ENCODE peak calls at places on chromosomes 16 and 17, in six cellular contexts. B, Q, Y, G, U and L are unnamed samples. For H3K4me1, the result is how much of the 10 kb centered on the place peaks cover.

GRCh38 chr17:40187238-40187637 is 10.0 kb downstream of the RAPGEFL1 start:
- DNase-seq in Q (no peak), B (no peak), Y (no peak), U (no peak), G (no peak), L (no peak)

GRCh38 chr17:2075336-2076056 is 20.6 kb downstream of the HIC1 start:
- DNase-seq in Q (peak), G (no peak), U (peak), Y (no peak), B (no peak), L (peak)

GRCh38 chr17:80694992-80695912 is 150.6 kb downstream of the RPTOR start:
- DNase-seq in B (no peak), Y (no peak), U (no peak), G (no peak), Q (no peak), L (no peak)

GRCh38 chr17:36879027-36879426 is 58.2 kb upstream of the LHX1 start:
- DNase-seq in Y (no peak), G (no peak), U (no peak), B (no peak), Q (no peak), L (no peak)

GRCh38 chr16:71295950-71296349 is 6.7 kb upstream of the CMTR2 start:
- DNase-seq in Q (no peak), B (no peak), U (no peak), Y (no peak), G (no peak), L (no peak)

GRCh38 chr17:17029938-17030337 is 12.3 kb upstream of the MPRIP start:
- DNase-seq in G (no peak), Q (no peak), Y (no peak), U (no peak), B (no peak), L (no peak)

GRCh38 chr16:50841081-50841886 is 99.4 kb downstream of the CYLD start:
- DNase-seq in Y (no peak), U (peak), Q (no peak), G (no peak), B (no peak), L (no peak)

GRCh38 chr17:27345141-27345904 is 51.4 kb downstream of the WSB1 start:
- DNase-seq in Q (no peak), G (no peak), B (no peak), Y (no peak), U (peak), L (no peak)

GRCh38 chr17:1977583-1978395 is 47.3 kb downstream of the RTN4RL1 start:
- DNase-seq in Q (no peak), G (no peak), U (peak), Y (no peak), B (no peak), L (no peak)

GRCh38 chr17:81329279-81329926 is 34.3 kb upstream of the SLC38A10 start:
- DNase-seq in Y (peak), Q (peak), B (peak), U (peak), G (peak), L (peak)

DNA sequence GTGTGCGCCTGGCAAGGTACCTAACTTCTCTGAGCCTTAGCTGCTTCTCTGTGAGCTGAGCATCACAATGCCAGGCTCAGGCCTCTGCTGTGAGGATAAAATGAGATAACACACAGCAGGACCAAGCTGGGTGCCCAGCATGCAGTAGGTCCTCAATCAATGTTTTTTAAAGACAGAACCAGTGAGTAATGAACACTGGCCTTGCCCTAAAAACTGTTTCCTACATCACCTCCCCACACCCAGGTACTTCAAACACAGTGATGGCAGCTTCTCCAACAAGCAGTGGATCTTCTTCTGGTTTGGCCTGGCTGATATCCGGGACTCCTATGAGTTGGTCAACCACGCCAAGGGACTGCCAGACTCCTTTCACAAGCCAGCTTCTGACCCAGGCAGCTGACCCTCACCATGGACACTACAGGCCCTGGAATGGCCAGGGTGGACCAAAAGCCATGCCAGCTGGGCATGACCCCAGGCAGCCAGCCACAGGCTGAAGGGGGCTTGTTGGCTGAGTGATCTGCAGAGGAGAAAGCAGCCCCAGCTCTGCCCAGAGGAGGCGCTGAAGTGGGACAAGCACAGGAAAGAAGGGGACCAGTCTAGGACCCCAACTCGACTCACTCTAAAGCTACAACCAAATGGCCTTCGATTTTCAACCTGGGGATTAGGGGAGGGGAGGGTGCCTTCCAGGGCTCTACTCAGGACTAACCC is 3.9 kb downstream of the NAGS start:
- DNase-seq in G (no peak), Q (no peak), U (peak), B (no peak), Y (no peak), L (no peak)
- H3K4me3 ChIP-seq in G (no peak), Q (no peak), U (no peak), B (no peak), Y (no peak), L (peak)

DNA sequence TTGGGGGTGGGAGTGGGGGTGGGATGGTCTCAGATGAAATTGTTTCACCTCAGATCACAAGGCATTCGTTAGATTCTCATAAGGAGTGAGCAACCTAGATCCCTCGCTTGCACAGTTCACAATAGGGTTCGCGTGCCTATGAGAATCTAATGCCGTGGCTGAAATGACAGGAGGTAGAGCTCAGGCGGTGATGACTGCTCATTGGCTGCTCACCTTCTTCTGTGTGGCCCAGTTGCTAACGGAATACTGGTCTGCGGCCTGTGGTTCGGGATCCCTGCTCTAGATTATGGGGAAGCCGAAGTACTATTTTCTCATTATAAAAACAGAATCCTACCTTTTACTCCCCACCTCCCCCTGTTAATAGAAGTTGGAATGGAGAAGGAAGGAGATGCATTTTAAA is 18.9 kb downstream of the CLTC start:
- DNase-seq in G (no peak), B (no peak), Q (no peak), U (no peak), Y (no peak), L (no peak)
- H3K4me1 ChIP-seq in G (half or more), B (half or more), Q (under half), U (under half), Y (half or more), L (under half)

GRCh38 chr17:19978803-19979202 is 1.2 kb upstream of the AKAP10 start:
- DNase-seq in Q (no peak), B (no peak), U (no peak), G (no peak), Y (no peak), L (no peak)
- H3K4me3 ChIP-seq in Q (peak), B (no peak), U (no peak), G (no peak), Y (no peak), L (no peak)

GRCh38 chr17:10698116-10698818 is 873 bp downstream of the ADPRM start:
- DNase-seq in B (no peak), Q (no peak), U (peak), Y (no peak), G (no peak), L (no peak)
- H3K4me1 ChIP-seq in B (under half), Q (under half), U (under half), Y (under half), G (under half), L (under half)

DNA sequence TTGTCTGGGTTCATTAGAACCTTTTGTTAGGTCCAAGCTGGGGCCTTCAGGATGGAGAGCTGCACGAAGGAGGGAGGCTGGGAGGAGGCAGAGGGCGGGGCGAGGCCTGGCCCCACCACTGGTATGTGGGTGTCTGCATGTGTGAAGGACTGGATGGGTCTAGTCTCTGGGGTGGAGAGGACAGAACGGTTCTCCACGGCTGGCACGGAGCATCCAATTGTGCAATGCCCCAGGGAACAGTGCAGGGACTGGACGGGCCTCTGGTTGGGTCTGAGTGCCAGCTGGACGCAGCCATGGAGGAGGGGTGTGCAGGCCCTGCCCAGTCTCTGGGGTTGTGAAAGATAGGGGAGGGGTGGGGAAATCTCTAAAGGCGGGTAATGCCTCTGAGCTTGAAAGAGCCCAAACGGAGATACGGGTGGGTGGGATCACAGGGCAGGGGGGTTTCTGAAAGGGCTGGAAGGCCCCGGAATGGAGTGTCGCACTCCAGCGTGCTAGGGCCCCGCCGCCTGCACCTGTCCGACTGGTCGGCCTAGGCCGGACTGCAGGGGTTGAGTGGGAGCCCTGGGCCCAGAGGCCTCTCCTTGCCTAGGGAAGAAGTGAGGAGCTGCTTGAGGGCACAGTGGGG is 1.6 kb downstream of the PPL start:
- DNase-seq in G (peak), U (no peak), B (peak), Y (peak), Q (peak), L (no peak)
- H3K4me3 ChIP-seq in G (no peak), U (no peak), B (peak), Y (peak), Q (peak), L (no peak)

DNA sequence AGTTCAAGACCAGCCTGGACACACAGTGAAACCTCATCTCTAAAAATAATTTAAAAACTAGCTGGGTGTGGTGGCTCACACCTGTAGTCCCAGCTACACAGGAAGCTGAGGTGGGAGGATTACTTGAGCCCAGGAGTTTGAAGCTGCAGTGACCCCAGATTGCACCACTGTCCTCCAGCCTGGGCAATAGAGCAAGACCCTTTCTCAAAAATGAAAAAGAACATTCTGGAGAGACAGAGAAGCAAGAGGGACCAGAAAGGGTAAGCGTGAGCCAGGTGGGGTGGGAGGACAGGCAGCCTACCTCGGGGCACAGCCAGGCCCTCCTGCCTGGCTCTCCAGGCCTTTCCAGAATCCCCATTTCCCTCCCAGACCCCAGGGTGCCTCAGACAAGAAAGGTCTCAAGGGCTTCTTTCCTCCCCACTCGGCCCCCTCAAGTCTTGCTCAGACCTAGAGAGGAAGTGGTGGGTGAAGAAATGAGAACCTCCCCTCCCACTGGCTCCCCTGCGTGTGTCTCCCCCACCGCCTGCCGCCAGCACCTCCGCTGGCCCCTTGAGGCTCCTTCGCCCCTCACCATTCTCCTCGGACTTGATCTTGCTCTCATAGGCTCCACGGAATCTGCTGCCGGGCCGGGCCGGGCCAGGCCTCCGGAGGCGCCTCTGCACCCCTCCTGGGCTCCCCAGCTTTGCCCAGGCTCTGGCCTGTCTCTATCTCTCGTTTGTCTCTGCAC is 501 bp downstream of the C16orf54 start:
- DNase-seq in Q (no peak), B (peak), U (no peak), Y (no peak), G (no peak), L (no peak)
- H3K4me1 ChIP-seq in Q (under half), B (under half), U (under half), Y (under half), G (under half), L (under half)